ENCODE peak calls at places on chromosome 15, in nine cellular contexts. N, I, W, Z, Y, P, E, H and D are unnamed samples.

GRCh38 chr15:66653852-66654251 is 48.2 kb upstream of the SMAD6 start:
- DNase-seq in Z (no peak), E (no peak), H (no peak), Y (no peak), I (no peak), N (no peak), P (no peak), W (no peak), D (no peak)

GRCh38 chr15:85706779-85707518 is 87.8 kb downstream of the KLHL25 start:
- DNase-seq in W (no peak), P (no peak), E (no peak), I (peak; percentile 90), H (no peak), N (no peak), Z (peak; percentile 96), Y (peak; percentile 78), D (no peak)

GRCh38 chr15:40487816-40488682 is 17.3 kb downstream of the CHST14 start:
- DNase-seq in P (no peak), H (no peak), I (no peak), Y (no peak), W (no peak), E (no peak), N (no peak), Z (no peak), D (no peak)

GRCh38 chr15:70478251-70478990 is 284.9 kb downstream of the UACA start:
- DNase-seq in H (peak; percentile 36), P (no peak), I (no peak), E (no peak), Z (no peak), N (no peak), W (no peak), Y (no peak), D (peak; percentile 53)

GRCh38 chr15:51708013-51708412 is 26.7 kb downstream of the SCG3 start:
- DNase-seq in N (no peak), H (no peak), W (no peak), E (no peak), P (no peak), Y (no peak), Z (peak; percentile 10), I (no peak), D (no peak)

GRCh38 chr15:88331291-88331690 is 74.8 kb upstream of the NTRK3 start:
- DNase-seq in W (peak; percentile 67), I (peak; percentile 5), Y (peak; percentile 15), N (peak; percentile 94), H (no peak), P (peak; percentile 80), E (no peak), Z (peak; percentile 31), D (no peak)

GRCh38 chr15:59396660-59397059 is 24.0 kb upstream of the MYO1E start:
- DNase-seq in P (no peak), Z (no peak), I (no peak), N (no peak), W (no peak), Y (no peak), E (no peak), H (no peak), D (no peak)

GRCh38 chr15:52783191-52783829 is 6.8 kb downstream of the ONECUT1 start:
- DNase-seq in Z (no peak), P (no peak), W (no peak), E (no peak), Y (no peak), H (no peak), N (no peak), I (peak; percentile 12), D (no peak)

GRCh38 chr15:100383302-100384107 is 41.7 kb upstream of the ADAMTS17 start:
- DNase-seq in Y (peak; percentile 8), Z (peak; percentile 2), H (no peak), W (peak; percentile 66), N (no peak), E (no peak), I (peak; percentile 42), P (peak; percentile 2), D (no peak)

GRCh38 chr15:99574048-99574447 is 8.3 kb downstream of the MEF2A start:
- DNase-seq in I (no peak), E (no peak), Z (no peak), P (no peak), N (no peak), W (no peak), H (no peak), Y (no peak), D (no peak)

GRCh38 chr15:34719051-34719882 is 35.5 kb downstream of the GJD2 start:
- DNase-seq in I (no peak), P (no peak), Z (no peak), W (no peak), E (no peak), Y (no peak), H (no peak), N (no peak), D (no peak)

GRCh38 chr15:88255496-88256171 is 905 bp downstream of the NTRK3 start:
- DNase-seq in P (no peak), W (no peak), Z (peak; percentile 65), H (no peak), N (peak; percentile 76), Y (peak; percentile 8), I (peak; percentile 40), E (no peak), D (no peak)

GRCh38 chr15:40763801-40764765 is at the start of gene GCHFR:
- DNase-seq in E (peak; percentile 75), Y (peak; percentile 33), Z (peak; percentile 39), P (peak; percentile 55), H (peak; percentile 78), N (peak; percentile 80), I (peak; percentile 62), W (peak; percentile 70), D (no peak)

GRCh38 chr15:96974761-96975160 is 644.3 kb downstream of the NR2F2 start:
- DNase-seq in W (no peak), P (no peak), H (no peak), I (no peak), N (no peak), E (no peak), Z (no peak), Y (peak; percentile 1), D (no peak)

GRCh38 chr15:56460947-56461346 is 4.0 kb downstream of the MNS1 start:
- DNase-seq in H (no peak), P (no peak), Z (no peak), I (no peak), W (no peak), Y (no peak), E (no peak), N (no peak), D (no peak)

GRCh38 chr15:57251308-57251707 is 125.0 kb upstream of the CGNL1 start:
- DNase-seq in N (no peak), E (no peak), W (no peak), Z (peak; percentile 16), Y (peak; percentile 37), H (no peak), I (no peak), P (no peak), D (no peak)

GRCh38 chr15:73944161-73945099 is 18.2 kb downstream of the LOXL1 start:
- DNase-seq in E (no peak), Z (no peak), P (no peak), Y (no peak), H (no peak), W (no peak), I (no peak), N (no peak), D (no peak)

GRCh38 chr15:45628136-45628535 is 6.7 kb upstream of the SQOR start:
- DNase-seq in P (no peak), E (no peak), Y (no peak), Z (no peak), I (no peak), N (no peak), H (no peak), W (no peak), D (no peak)

GRCh38 chr15:27238209-27238608 is 267.2 kb downstream of the GABRG3 start:
- DNase-seq in P (no peak), E (no peak), Y (no peak), H (no peak), W (no peak), I (no peak), Z (no peak), N (no peak), D (no peak)
- TF ChIP-seq CTCF in P (no peak), E (no peak), Y (peak; percentile 3), H (no peak), W (no peak), I (no peak), Z (no peak), N (peak; percentile 32), D (no peak)

DNA sequence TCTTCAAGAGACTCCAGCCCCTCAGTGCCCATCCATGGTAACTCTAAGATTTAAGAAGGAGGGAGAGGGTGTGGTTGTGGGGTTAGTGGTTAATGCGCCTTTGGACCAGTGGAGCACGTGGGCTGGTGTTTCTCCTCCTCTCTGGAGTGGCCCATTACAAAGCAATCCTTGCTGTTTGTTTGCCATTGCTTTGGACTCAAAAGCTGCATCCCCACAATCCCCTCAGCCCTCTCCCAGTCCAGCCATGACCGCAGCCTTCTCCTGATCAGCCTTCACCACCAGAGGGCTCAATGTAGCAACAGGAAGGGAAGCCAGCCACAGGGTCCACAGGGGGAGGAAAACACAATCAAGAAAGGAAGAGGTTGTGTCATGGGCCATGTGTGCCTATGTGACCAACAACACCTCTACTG is 38.4 kb upstream of the FAM174B start:
- DNase-seq in Z (no peak), W (peak; percentile 62), H (no peak), N (peak; percentile 61), I (peak; percentile 50), E (no peak), Y (peak; percentile 19), P (peak; percentile 57), D (no peak)
- TF ChIP-seq CTCF in Z (peak; percentile 21), W (peak; percentile 50), H (peak; percentile 44), N (peak; percentile 45), I (peak; percentile 75), E (peak; percentile 44), Y (peak; percentile 39), P (peak; percentile 62), D (peak; percentile 65)

GRCh38 chr15:31974154-31974794 is 56.0 kb upstream of the CHRNA7 start:
- DNase-seq in H (no peak), W (no peak), Y (no peak), I (no peak), P (no peak), E (no peak), Z (no peak), N (no peak), D (no peak)

GRCh38 chr15:31977812-31978662 is 52.3 kb upstream of the CHRNA7 start:
- DNase-seq in W (peak; percentile 55), P (peak; percentile 52), E (peak; percentile 71), H (peak; percentile 53), Y (peak; percentile 26), Z (peak; percentile 16), N (peak; percentile 91), I (peak; percentile 41), D (no peak)

GRCh38 chr15:31974855-31975421 is 55.4 kb upstream of the CHRNA7 start:
- DNase-seq in Z (peak; percentile 10), W (peak; percentile 16), Y (peak; percentile 11), I (peak; percentile 28), H (no peak), E (no peak), N (peak; percentile 72), P (peak; percentile 77), D (no peak)

GRCh38 chr15:31977138-31977537 is 53.2 kb upstream of the CHRNA7 start:
- DNase-seq in N (no peak), I (no peak), H (no peak), Z (no peak), Y (no peak), P (no peak), E (no peak), W (no peak), D (no peak)

GRCh38 chr15:31975446-31976229 is 54.7 kb upstream of the CHRNA7 start:
- DNase-seq in Y (no peak), P (peak; percentile 41), N (peak; percentile 36), Z (no peak), E (no peak), W (no peak), I (peak; percentile 2), H (no peak), D (no peak)
- TF ChIP-seq CTCF in Y (no peak), P (peak; percentile 31), N (peak; percentile 59), Z (no peak), E (no peak), W (no peak), I (no peak), H (no peak), D (no peak)

GRCh38 chr15:48965972-48966371 is 2.3 kb upstream of the SHC4 start:
- DNase-seq in I (peak; percentile 83), P (peak; percentile 79), Z (peak; percentile 81), W (peak; percentile 58), E (no peak), H (no peak), Y (peak; percentile 76), N (no peak), D (no peak)
- TF ChIP-seq CTCF in I (peak; percentile 65), P (peak; percentile 37), Z (no peak), W (peak; percentile 22), E (no peak), H (no peak), Y (peak; percentile 20), N (no peak), D (peak; percentile 42)